ENCODE peak calls at places on chromosomes 1 and 21, in nine cellular contexts. X is uterus; D is CD8-positive, alpha-beta memory T cell; R is neural progenitor cell; K is heart left ventricle; S is CD8-positive, alpha-beta T cell; Y is A549; U is tibial nerve; Q is MM.1S. Z is an unnamed sample. For H3K9me3, the result is how much of the 10 kb centered on the place peaks cover.

GRCh38 chr1:101026394-101026788 is 807 bp upstream of the DPH5 start:
- DNase-seq in Q (no peak), R (no peak), S (no peak), D (no peak), U (no peak), Y (no peak), X (no peak), K (no peak), Z (no peak)

GRCh38 chr1:179251675-179252074 is 22.2 kb upstream of the ABL2 start:
- DNase-seq in R (peak), Q (no peak), X (no peak), S (no peak), U (no peak), D (peak), Y (peak), K (no peak), Z (no peak)

GRCh38 chr1:248818505-248819374 is 7.0 kb downstream of the SH3BP5L start:
- DNase-seq in S (no peak), U (no peak), Y (no peak), X (no peak), Q (no peak), D (no peak), K (no peak), R (no peak), Z (no peak)

GRCh38 chr21:42878678-42878992 is 704 bp downstream of the WDR4 start:
- DNase-seq in S (no peak), R (no peak), D (no peak), Y (no peak), X (no peak), Q (no peak), K (no peak), U (no peak), Z (no peak)

GRCh38 chr1:40690919-40691537 is 476 bp upstream of the NFYC start:
- DNase-seq in D (no peak), Y (no peak), K (no peak), X (no peak), Q (no peak), U (no peak), R (no peak), S (no peak), Z (no peak)

GRCh38 chr1:204420039-204421004 is 8.7 kb upstream of the PPP1R15B start:
- DNase-seq in U (no peak), Y (no peak), S (no peak), D (no peak), Q (no peak), X (no peak), K (no peak), R (peak), Z (no peak)

GRCh38 chr1:247336390-247336789 is 4.7 kb upstream of the ZNF496 start:
- DNase-seq in Y (no peak), S (no peak), D (no peak), U (no peak), X (no peak), R (no peak), Q (no peak), K (no peak), Z (no peak)

GRCh38 chr1:2290171-2290578 is 62.1 kb downstream of the SKI start:
- DNase-seq in K (no peak), R (no peak), Y (no peak), S (no peak), D (no peak), Q (no peak), X (no peak), U (no peak), Z (no peak)

GRCh38 chr1:237032029-237032428 is 10.0 kb upstream of the RYR2 start:
- DNase-seq in X (no peak), K (no peak), R (no peak), Q (no peak), Y (peak), S (no peak), U (no peak), D (no peak), Z (no peak)

GRCh38 chr1:6686294-6686693 is 15.3 kb downstream of the DNAJC11 start:
- DNase-seq in D (no peak), S (no peak), U (no peak), Q (no peak), R (no peak), X (no peak), Y (no peak), K (no peak), Z (no peak)

GRCh38 chr1:64539808-64540207 is 69.9 kb downstream of the CACHD1 start:
- DNase-seq in R (no peak), K (peak), D (no peak), Y (no peak), X (peak), S (no peak), U (peak), Q (no peak), Z (peak)

GRCh38 chr1:6121651-6122370 is 58.3 kb downstream of the CHD5 start:
- DNase-seq in Y (no peak), D (no peak), K (no peak), Q (no peak), X (no peak), S (no peak), R (no peak), U (no peak), Z (peak)

GRCh38 chr1:3611170-3612019 is at the start of gene MEGF6:
- DNase-seq in Y (peak), U (no peak), S (peak), Q (no peak), R (peak), D (peak), K (peak), X (peak), Z (peak)

GRCh38 chr1:248688527-248689298 is 13.9 kb downstream of the OR14I1 start:
- DNase-seq in K (no peak), Q (no peak), Y (no peak), D (no peak), R (no peak), U (no peak), X (no peak), S (no peak), Z (no peak)

GRCh38 chr1:1194723-1195122 is 11.7 kb downstream of the TNFRSF18 start:
- DNase-seq in U (no peak), X (no peak), D (no peak), Y (peak), K (no peak), R (no peak), Q (no peak), S (no peak), Z (no peak)

GRCh38 chr1:46529031-46529630 is 22.3 kb downstream of the KNCN start:
- DNase-seq in Y (no peak), D (no peak), U (no peak), R (no peak), X (no peak), S (no peak), K (no peak), Q (no peak), Z (no peak)

GRCh38 chr1:8247821-8248436 is 70.0 kb upstream of the SLC45A1 start:
- DNase-seq in D (no peak), R (no peak), X (no peak), S (no peak), K (no peak), Y (no peak), U (no peak), Q (no peak), Z (no peak)

GRCh38 chr21:38478782-38479181 is 19.5 kb downstream of the ERG start:
- DNase-seq in R (no peak), D (no peak), Q (peak), K (no peak), X (no peak), Y (no peak), U (no peak), S (no peak), Z (no peak)

GRCh38 chr1:32393832-32394140 is 455 bp downstream of the BSDC1 start:
- DNase-seq in Y (no peak), X (no peak), U (peak), D (no peak), K (peak), Q (peak), S (no peak), R (peak), Z (no peak)

GRCh38 chr21:45287438-45288391 is at the start of gene POFUT2:
- DNase-seq in Q (peak), S (peak), K (peak), U (peak), R (peak), X (peak), Y (peak), D (peak), Z (peak)

GRCh38 chr1:212916395-212917133 is 33.8 kb upstream of the VASH2 start:
- DNase-seq in Y (no peak), S (no peak), D (no peak), Q (no peak), U (no peak), X (peak), R (peak), K (peak), Z (no peak)

GRCh38 chr1:19476440-19477190 is 8.7 kb downstream of the CAPZB start:
- DNase-seq in K (no peak), Y (no peak), R (no peak), S (peak), Q (no peak), U (no peak), X (no peak), D (no peak), Z (no peak)

GRCh38 chr1:91669584-91670350 is 169.1 kb downstream of the CDC7 start:
- DNase-seq in Q (no peak), Y (no peak), S (no peak), D (no peak), K (no peak), U (no peak), X (no peak), R (peak), Z (no peak)

GRCh38 chr1:7456683-7457082 is 314.4 kb upstream of the VAMP3 start:
- DNase-seq in D (no peak), Y (no peak), S (no peak), Q (no peak), U (no peak), X (no peak), R (peak), K (no peak), Z (no peak)

GRCh38 chr1:214164157-214164556 is 116.8 kb upstream of the SMYD2 start:
- DNase-seq in Y (no peak), D (no peak), X (no peak), S (no peak), K (no peak), R (no peak), Q (no peak), U (no peak), Z (no peak)

GRCh38 chr1:25516686-25517085 is 26.7 kb upstream of the LDLRAP1 start:
- DNase-seq in Y (no peak), S (no peak), K (no peak), X (no peak), D (no peak), Q (no peak), U (no peak), R (no peak), Z (no peak)

GRCh38 chr1:244980605-244981004 is 116.3 kb upstream of the HNRNPU start:
- DNase-seq in K (no peak), D (no peak), U (no peak), X (no peak), R (no peak), Q (no peak), Y (no peak), S (no peak), Z (no peak)

GRCh38 chr1:46086581-46086980 is 45.8 kb downstream of the PIK3R3 start:
- DNase-seq in Y (no peak), U (no peak), R (no peak), S (no peak), K (no peak), Q (no peak), X (no peak), D (no peak), Z (no peak)

GRCh38 chr1:29986986-29987385 is 736.4 kb downstream of the MATN1 start:
- DNase-seq in R (no peak), D (no peak), U (peak), Y (no peak), X (no peak), Q (no peak), S (no peak), K (no peak), Z (no peak)

GRCh38 chr1:29983366-29983765 is 740.0 kb downstream of the MATN1 start:
- DNase-seq in R (no peak), S (no peak), U (no peak), D (no peak), Y (no peak), X (no peak), K (no peak), Q (no peak), Z (no peak)

GRCh38 chr1:29984107-29984506 is 739.3 kb downstream of the MATN1 start:
- DNase-seq in D (no peak), K (no peak), Y (no peak), X (no peak), U (no peak), Q (no peak), S (no peak), R (peak), Z (no peak)

GRCh38 chr1:29985376-29985945 is 737.9 kb downstream of the MATN1 start:
- DNase-seq in D (no peak), X (no peak), K (no peak), U (no peak), R (no peak), Y (no peak), S (no peak), Q (no peak), Z (no peak)

GRCh38 chr1:29984544-29985375 is 738.6 kb downstream of the MATN1 start:
- DNase-seq in K (no peak), R (peak), U (no peak), X (no peak), S (no peak), Q (no peak), D (no peak), Y (no peak), Z (no peak)
- H3K27ac ChIP-seq in K (no peak), R (peak), U (peak), X (no peak), S (no peak), Q (no peak), D (no peak), Y (no peak), Z (no peak)

DNA sequence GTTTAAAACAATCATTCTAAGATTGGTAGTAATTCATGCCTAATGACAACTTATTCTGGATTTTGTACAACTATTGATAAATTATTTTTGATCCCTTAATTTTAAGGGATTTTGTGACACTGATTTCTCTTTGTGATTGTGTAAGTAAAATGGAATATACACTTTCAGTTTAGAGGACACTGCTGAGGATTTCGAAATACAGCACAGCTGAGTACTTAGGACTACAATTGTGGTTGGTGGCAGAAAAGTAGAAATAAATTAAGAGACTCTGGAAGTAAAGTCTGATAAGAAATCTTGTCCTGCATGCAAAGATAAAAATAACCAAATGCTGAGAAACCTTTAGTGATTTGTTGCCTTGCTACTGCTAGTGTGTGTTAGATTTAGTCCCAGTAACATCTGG is 40.0 kb downstream of the TYW3 start:
- DNase-seq in R (no peak), S (no peak), X (no peak), Q (no peak), Y (no peak), U (no peak), D (no peak), K (no peak), Z (no peak)
- H3K4me3 ChIP-seq in R (no peak), S (no peak), X (no peak), Q (no peak), Y (no peak), U (no peak), D (no peak), K (no peak), Z (no peak)

DNA sequence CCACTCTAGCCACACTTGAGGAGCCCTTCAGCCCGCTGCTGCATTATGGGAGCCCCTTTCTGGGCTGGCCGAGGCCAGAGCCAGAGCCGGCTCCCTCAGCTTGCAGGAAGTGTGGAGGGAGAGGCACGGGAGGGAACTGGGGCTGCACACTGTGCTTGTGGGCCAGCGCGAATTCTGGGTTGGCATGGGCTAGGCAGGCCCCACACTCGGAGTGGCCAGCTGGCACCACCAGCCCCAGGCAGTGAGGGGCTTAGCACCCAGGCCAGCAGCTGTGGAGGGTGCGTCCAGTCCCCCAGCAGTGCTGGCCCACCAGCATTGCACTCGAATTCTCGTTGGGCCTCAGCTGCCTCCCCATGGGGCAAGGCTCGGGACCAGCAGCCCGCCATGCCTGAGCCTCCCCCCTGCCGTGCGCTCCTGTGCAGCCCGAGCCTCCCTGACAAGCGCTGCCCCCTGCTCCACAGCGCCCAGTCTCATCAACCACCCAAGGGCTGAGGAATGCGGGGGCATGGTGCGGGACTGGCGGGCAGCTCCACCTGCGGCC is 785.9 kb upstream of the TPTE start:
- DNase-seq in D (no peak), X (no peak), Y (no peak), K (no peak), U (no peak), R (no peak), Q (no peak), S (no peak), Z (no peak)
- H3K9me3 ChIP-seq in D (under half), X (under half), Y (under half), K (under half), U (under half), R (half or more), Q (under half), S (under half), Z (under half)

GRCh38 chr1:195597929-195598328 is 1010.3 kb downstream of the KCNT2 start:
- DNase-seq in K (no peak), S (no peak), D (no peak), U (no peak), Q (no peak), Y (no peak), X (no peak), R (no peak), Z (no peak)
- H3K27ac ChIP-seq in K (no peak), S (no peak), D (no peak), U (no peak), Q (no peak), Y (no peak), X (no peak), R (no peak), Z (no peak)

GRCh38 chr1:12172959-12173358 is 6.2 kb downstream of the TNFRSF1B start:
- DNase-seq in K (no peak), D (no peak), R (no peak), S (no peak), Y (no peak), X (no peak), Q (no peak), U (no peak), Z (no peak)
- H3K4me3 ChIP-seq in K (no peak), D (peak), R (no peak), S (peak), Y (no peak), X (no peak), Q (no peak), U (no peak), Z (no peak)

GRCh38 chr1:163844393-163844948 is 522.7 kb downstream of the NUF2 start:
- DNase-seq in S (no peak), D (no peak), R (no peak), Q (no peak), U (no peak), Y (no peak), X (peak), K (peak), Z (no peak)
- H3K9me3 ChIP-seq in S (under half), D (under half), R (under half), Q (under half), U (under half), Y (under half), X (under half), K (under half), Z (under half)

GRCh38 chr1:59455206-59455605 is 158.3 kb downstream of the FGGY start:
- DNase-seq in K (no peak), Y (peak), Q (no peak), X (no peak), S (no peak), D (no peak), R (no peak), U (no peak), Z (no peak)
- H3K27ac ChIP-seq in K (no peak), Y (no peak), Q (no peak), X (no peak), S (no peak), D (no peak), R (no peak), U (no peak), Z (no peak)

GRCh38 chr1:155134322-155134721 is 1.3 kb upstream of the SLC50A1 start:
- DNase-seq in Y (no peak), R (no peak), Q (no peak), U (no peak), S (no peak), X (no peak), D (no peak), K (no peak), Z (no peak)
- H3K4me3 ChIP-seq in Y (peak), R (peak), Q (no peak), U (peak), S (no peak), X (no peak), D (no peak), K (no peak), Z (no peak)

GRCh38 chr1:226072347-226072746 is 9.8 kb downstream of the H3-3A start:
- DNase-seq in U (no peak), Q (no peak), K (no peak), D (no peak), S (no peak), X (no peak), Y (no peak), R (no peak), Z (no peak)
- H3K9me3 ChIP-seq in U (under half), Q (under half), K (under half), D (under half), S (under half), X (under half), Y (under half), R (under half), Z (under half)

GRCh38 chr1:44305962-44306422 is 49.1 kb downstream of the ERI3 start:
- DNase-seq in U (no peak), Q (peak), R (no peak), Y (no peak), S (peak), K (no peak), D (peak), X (no peak), Z (no peak)
- H3K27ac ChIP-seq in U (no peak), Q (peak), R (no peak), Y (no peak), S (no peak), K (no peak), D (no peak), X (no peak), Z (no peak)